ENCODE peak calls at places on chromosomes 13 and 19, in ten cellular contexts. G is HAP-1; B is H9; N is DMS53; A is dorsolateral prefrontal cortex; T is COR-L47; O is activated CD8-positive, alpha-beta memory T cell treated with anti-CD3 and anti-CD28 coated beads, Interleukin-2, amount 10 ng/mL, durations not matched to agents 7 days and 5 days; R is AG08395; L is fibroblast of gingiva; W is NCI-H146. Y is an unnamed sample.

GRCh38 chr19:46898731-46899130 is 37.9 kb downstream of the ARHGAP35 start:
- DNase-seq in G (no peak), B (no peak), N (no peak), A (no peak), T (no peak), O (no peak), R (peak), L (no peak), W (no peak), Y (no peak)

GRCh38 chr13:20191902-20192469 is 752 bp downstream of the GJB2 start:
- DNase-seq in G (peak), B (peak), N (peak), A (no peak), T (peak), O (no peak), R (no peak), L (no peak), W (no peak), Y (no peak)

GRCh38 chr19:44874317-44874716 is 16.7 kb upstream of the TOMM40 start:
- DNase-seq in G (no peak), B (no peak), N (no peak), A (no peak), T (no peak), O (no peak), R (no peak), L (no peak), W (no peak), Y (no peak)

GRCh38 chr19:913080-913748 is at the start of gene R3HDM4:
- DNase-seq in G (peak), B (peak), N (peak), A (peak), T (peak), O (peak), R (peak), L (peak), W (peak), Y (no peak)

GRCh38 chr13:48534911-48535501 is 2.1 kb upstream of the RCBTB2 start:
- DNase-seq in G (no peak), B (no peak), N (no peak), A (no peak), T (no peak), O (no peak), R (no peak), L (no peak), W (no peak), Y (no peak)

GRCh38 chr13:73273276-73273675 is 214.5 kb downstream of the KLF5 start:
- DNase-seq in G (no peak), B (no peak), N (no peak), A (no peak), T (no peak), O (no peak), R (no peak), L (no peak), W (no peak), Y (no peak)

GRCh38 chr13:94712812-94713555 is 639 bp upstream of the SOX21 start:
- DNase-seq in G (peak), B (peak), N (peak), A (no peak), T (peak), O (no peak), R (peak), L (peak), W (peak), Y (no peak)

GRCh38 chr13:43805071-43805468 is 18.3 kb upstream of the ENOX1 start:
- DNase-seq in G (no peak), B (no peak), N (peak), A (no peak), T (peak), O (no peak), R (peak), L (peak), W (peak), Y (no peak)

GRCh38 chr19:29819986-29820385 is 8.2 kb downstream of the CCNE1 start:
- DNase-seq in G (no peak), B (no peak), N (no peak), A (no peak), T (no peak), O (no peak), R (no peak), L (no peak), W (no peak), Y (no peak)

GRCh38 chr19:6767357-6768235 is at the start of gene SH2D3A:
- DNase-seq in G (peak), B (peak), N (peak), A (no peak), T (no peak), O (peak), R (no peak), L (no peak), W (peak), Y (peak)

GRCh38 chr19:52689804-52690394 is 44.9 kb downstream of the ZNF611 start:
- DNase-seq in G (no peak), B (peak), N (peak), A (peak), T (no peak), O (peak), R (peak), L (peak), W (peak), Y (no peak)

GRCh38 chr19:46660601-46661019 is 372 bp downstream of the DACT3 start:
- DNase-seq in G (no peak), B (no peak), N (no peak), A (no peak), T (no peak), O (no peak), R (no peak), L (no peak), W (no peak), Y (no peak)

GRCh38 chr19:28915737-28916460 is 297.1 kb downstream of the UQCRFS1 start:
- DNase-seq in G (no peak), B (no peak), N (no peak), A (no peak), T (no peak), O (no peak), R (no peak), L (no peak), W (no peak), Y (no peak)

GRCh38 chr13:73000027-73000674 is 58.7 kb upstream of the KLF5 start:
- DNase-seq in G (peak), B (no peak), N (peak), A (no peak), T (peak), O (no peak), R (no peak), L (peak), W (peak), Y (no peak)

GRCh38 chr19:40604647-40605200 is 3.6 kb downstream of the LTBP4 start:
- DNase-seq in G (no peak), B (peak), N (peak), A (no peak), T (no peak), O (peak), R (no peak), L (no peak), W (no peak), Y (no peak)

GRCh38 chr19:47110521-47111080 is 3.0 kb downstream of the ZC3H4 start:
- DNase-seq in G (peak), B (no peak), N (peak), A (no peak), T (no peak), O (peak), R (no peak), L (no peak), W (no peak), Y (no peak)

GRCh38 chr13:112744306-112745021 is 54.6 kb downstream of the ATP11A start:
- DNase-seq in G (no peak), B (no peak), N (no peak), A (no peak), T (peak), O (no peak), R (peak), L (peak), W (peak), Y (no peak)

GRCh38 chr13:68257111-68257842 is 1027.1 kb upstream of the PCDH9 start:
- DNase-seq in G (peak), B (no peak), N (no peak), A (no peak), T (no peak), O (no peak), R (no peak), L (no peak), W (peak), Y (no peak)

GRCh38 chr13:110638814-110639806 is 23.8 kb downstream of the NAXD start:
- DNase-seq in G (no peak), B (no peak), N (no peak), A (no peak), T (no peak), O (no peak), R (no peak), L (no peak), W (no peak), Y (no peak)

GRCh38 chr19:41575998-41576397 is at the start of gene CEACAM21:
- DNase-seq in G (no peak), B (no peak), N (peak), A (no peak), T (no peak), O (peak), R (no peak), L (no peak), W (no peak), Y (no peak)

GRCh38 chr13:93227906-93228801 is 1.5 kb downstream of the GPC6 start:
- DNase-seq in G (peak), B (peak), N (peak), A (peak), T (peak), O (no peak), R (peak), L (peak), W (peak), Y (peak)

GRCh38 chr19:13339869-13340268 is 166.4 kb downstream of the CACNA1A start:
- DNase-seq in G (no peak), B (no peak), N (no peak), A (peak), T (no peak), O (no peak), R (no peak), L (no peak), W (no peak), Y (no peak)

GRCh38 chr13:110177790-110178189 is 129.2 kb downstream of the COL4A1 start:
- DNase-seq in G (no peak), B (no peak), N (no peak), A (no peak), T (no peak), O (no peak), R (no peak), L (no peak), W (no peak), Y (no peak)

GRCh38 chr13:87669379-87669978 is 1.7 kb upstream of the SLITRK5 start:
- DNase-seq in G (peak), B (peak), N (peak), A (no peak), T (peak), O (no peak), R (no peak), L (peak), W (peak), Y (no peak)